ENCODE peak calls at places on chromosomes 6 and 20, in ten cellular contexts. G is effector memory CD4-positive, alpha-beta T cell; X is GM10248; H is activated CD4-positive, alpha-beta T cell treated with anti-CD3 and anti-CD28 coated beads, Interleukin-2, amount 50 U/mL, for 1 hour; N is fibroblast of lung; K is DMS153; D is activated naive CD4-positive, alpha-beta T cell; A is iPS-NIHi11; U is T-cell; T is CD8-positive, alpha-beta T cell. R is an unnamed sample.

GRCh38 chr6:149990672-149991402 is 27.1 kb downstream of the ULBP1 start:
- DNase-seq in D (no peak), K (no peak), A (peak), U (no peak), H (no peak), N (no peak), T (no peak), X (peak), G (no peak), R (peak)

GRCh38 chr20:19974621-19975435 is 42.3 kb upstream of the NAA20 start:
- DNase-seq in D (no peak), T (no peak), K (peak), X (no peak), U (no peak), N (peak), H (no peak), G (no peak), A (peak), R (no peak)

GRCh38 chr6:49336514-49337131 is 126.4 kb downstream of the MMUT start:
- DNase-seq in G (no peak), K (no peak), T (no peak), U (no peak), X (no peak), A (no peak), D (no peak), H (no peak), N (peak), R (peak)

GRCh38 chr20:50048420-50049166 is 64.4 kb downstream of the UBE2V1 start:
- DNase-seq in D (no peak), H (no peak), K (no peak), N (peak), U (peak), X (no peak), A (no peak), G (no peak), T (peak), R (no peak)

GRCh38 chr20:20525756-20526155 is 157.9 kb downstream of the INSM1 start:
- DNase-seq in U (no peak), A (no peak), G (no peak), T (no peak), D (no peak), N (no peak), K (no peak), X (no peak), H (no peak), R (no peak)

GRCh38 chr6:154307696-154308425 is 48.7 kb downstream of the IPCEF1 start:
- DNase-seq in N (no peak), D (no peak), A (no peak), G (no peak), T (no peak), U (no peak), K (no peak), H (no peak), X (no peak), R (no peak)

GRCh38 chr6:50381106-50381415 is 331.3 kb upstream of the DEFB112 start:
- DNase-seq in X (no peak), A (peak), H (no peak), T (no peak), G (no peak), N (no peak), D (no peak), K (no peak), U (no peak), R (peak)

GRCh38 chr6:106757267-106757666 is 127.9 kb downstream of the QRSL1 start:
- DNase-seq in K (peak), A (no peak), H (no peak), D (no peak), G (no peak), U (no peak), X (no peak), T (no peak), N (no peak), R (no peak)

GRCh38 chr6:99614430-99615161 is 8.0 kb downstream of the PRDM13 start:
- DNase-seq in U (no peak), N (no peak), D (no peak), H (no peak), T (no peak), X (no peak), G (no peak), A (peak), K (peak), R (peak)

GRCh38 chr6:24918641-24919403 is 16.9 kb downstream of the RIPOR2 start:
- DNase-seq in G (no peak), K (peak), H (no peak), N (no peak), A (no peak), T (no peak), U (no peak), D (no peak), X (no peak), R (peak)

GRCh38 chr20:23257848-23258746 is 92.5 kb upstream of the NXT1 start:
- DNase-seq in H (no peak), X (no peak), T (no peak), N (peak), A (no peak), K (peak), U (no peak), D (no peak), G (no peak), R (no peak)